ENCODE peak calls at places on chromosomes 16 and 17, in four cellular contexts. C, N, D and Q are unnamed samples. For H3K4me1, the result is how much of the 10 kb centered on the place peaks cover.

GRCh38 chr16:13829712-13830304 is 90.1 kb upstream of the ERCC4 start:
- DNase-seq in D (no peak), N (no peak), C (no peak), Q (no peak)

GRCh38 chr16:22189473-22190168 is 16.5 kb upstream of the EEF2K start:
- DNase-seq in C (no peak), D (no peak), N (peak), Q (peak)

GRCh38 chr16:49183911-49184310 is 97.7 kb downstream of the CBLN1 start:
- DNase-seq in D (peak), N (no peak), C (peak), Q (peak)

GRCh38 chr17:79852748-79853147 is 13.5 kb upstream of the CBX4 start:
- DNase-seq in D (no peak), N (peak), C (no peak), Q (no peak)

GRCh38 chr16:81700071-81700779 is 78.9 kb upstream of the PLCG2 start:
- DNase-seq in C (no peak), D (no peak), N (peak), Q (no peak)

GRCh38 chr17:70558821-70559220 is 389.5 kb downstream of the KCNJ2 start:
- DNase-seq in N (peak), D (no peak), C (peak), Q (no peak)

GRCh38 chr17:45397796-45398195 is 34.9 kb downstream of the ARHGAP27 start:
- DNase-seq in C (no peak), N (no peak), D (no peak), Q (peak)

GRCh38 chr16:27407158-27407557 is 5.2 kb downstream of the IL21R start:
- DNase-seq in C (no peak), D (no peak), N (no peak), Q (no peak)

GRCh38 chr17:27741361-27741861 is 58.9 kb downstream of the NOS2 start:
- DNase-seq in C (no peak), D (no peak), N (peak), Q (peak)

GRCh38 chr17:81867952-81868673 is 3.0 kb downstream of the ARHGDIA start:
- DNase-seq in C (no peak), N (no peak), D (no peak), Q (peak)

GRCh38 chr17:17815436-17816200 is 21.2 kb downstream of the SREBF1 start:
- DNase-seq in D (no peak), C (no peak), N (no peak), Q (no peak)

GRCh38 chr17:81523139-81524062 is 4.8 kb upstream of the FSCN2 start:
- DNase-seq in N (peak), C (peak), D (no peak), Q (peak)

GRCh38 chr17:77894126-77894956 is 64.2 kb upstream of the TNRC6C start:
- DNase-seq in D (no peak), C (no peak), N (no peak), Q (no peak)

GRCh38 chr16:28875134-28876015 is 2.9 kb upstream of the ATP2A1 start:
- DNase-seq in N (no peak), D (no peak), C (no peak), Q (no peak)

GRCh38 chr17:73196500-73196899 is 3.6 kb downstream of the COG1 start:
- DNase-seq in C (peak), D (no peak), N (no peak), Q (peak)

GRCh38 chr17:51907041-51907440 is 251.5 kb downstream of the CA10 start:
- DNase-seq in N (no peak), D (no peak), C (no peak), Q (no peak)

GRCh38 chr17:4948166-4948996 is at the start of gene PFN1:
- DNase-seq in C (peak), D (no peak), N (peak), Q (peak)
- H3K23ac ChIP-seq in C (peak), D (no peak), N (peak), Q (no peak)

DNA sequence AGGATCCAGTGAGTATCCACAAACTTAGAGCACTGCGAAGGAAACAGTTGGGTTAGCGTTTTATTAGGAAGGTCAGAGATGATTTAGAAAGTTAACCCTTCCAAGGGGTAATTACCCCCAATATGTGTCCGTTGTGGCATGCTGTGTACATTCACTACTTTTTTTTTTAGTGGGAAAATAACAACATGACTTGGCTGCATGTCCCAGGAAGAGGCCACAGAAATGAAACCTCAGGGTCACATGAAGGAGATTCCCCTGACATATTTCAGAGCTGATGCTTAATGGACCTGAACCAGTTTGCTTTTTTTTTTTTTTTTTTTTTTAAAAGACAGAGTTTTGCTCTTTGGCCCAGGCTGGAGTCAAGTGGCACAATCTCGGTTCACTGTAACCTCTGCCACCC is 167.5 kb downstream of the PRKCA start:
- DNase-seq in C (no peak), N (no peak), D (no peak), Q (no peak)
- H4K5ac ChIP-seq in C (no peak), N (peak), D (no peak), Q (no peak)

GRCh38 chr17:68379692-68380677 is 77.3 kb downstream of the WIPI1 start:
- DNase-seq in C (no peak), D (no peak), N (no peak), Q (no peak)
- H3K4me1 ChIP-seq in C (under half), D (under half), N (under half), Q (under half)

GRCh38 chr16:85207357-85207921 is 95.2 kb upstream of the CIBAR2 start:
- DNase-seq in C (no peak), D (no peak), N (peak), Q (no peak)

GRCh38 chr16:85209526-85210121 is 97.4 kb upstream of the CIBAR2 start:
- DNase-seq in N (no peak), C (no peak), D (no peak), Q (no peak)

GRCh38 chr16:85208181-85208580 is 95.9 kb upstream of the CIBAR2 start:
- DNase-seq in D (no peak), C (no peak), N (no peak), Q (no peak)

GRCh38 chr16:85210423-85211169 is 98.3 kb upstream of the CIBAR2 start:
- DNase-seq in C (no peak), N (peak), D (no peak), Q (no peak)

GRCh38 chr16:85208643-85209520 is 96.6 kb upstream of the CIBAR2 start:
- DNase-seq in D (no peak), C (no peak), N (no peak), Q (no peak)
- H3K23ac ChIP-seq in D (no peak), C (no peak), N (no peak), Q (no peak)

DNA sequence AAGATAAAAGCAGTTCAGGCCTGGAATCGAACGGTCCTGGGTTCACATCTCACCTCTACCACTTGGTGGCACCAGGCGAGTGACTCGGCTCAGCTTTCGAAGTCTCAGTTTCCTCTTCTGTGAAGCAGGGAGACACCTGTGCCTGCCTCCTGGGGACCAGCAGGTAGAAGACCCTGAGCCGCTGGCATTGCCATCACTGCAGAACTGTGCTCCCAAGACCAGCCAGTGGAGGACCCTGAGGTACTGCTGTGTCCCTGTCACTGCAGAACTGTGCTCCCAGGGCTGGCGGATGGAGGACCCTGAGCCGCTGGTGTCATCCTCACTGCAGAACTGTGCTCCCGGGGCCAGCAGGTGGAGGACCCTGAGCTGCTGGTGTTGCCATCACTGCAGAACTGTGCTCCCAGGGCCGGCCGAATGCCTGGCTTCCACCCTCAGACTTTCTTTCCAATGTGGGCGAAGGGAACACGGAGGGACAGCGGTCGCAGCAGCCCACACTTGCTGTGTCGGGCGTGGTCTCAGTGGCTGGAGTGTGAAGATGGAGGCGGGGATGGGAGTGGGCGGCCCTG is 8.7 kb upstream of the SLC7A5 start:
- DNase-seq in N (no peak), D (no peak), C (no peak), Q (no peak)
- H4K5ac ChIP-seq in N (no peak), D (no peak), C (no peak), Q (no peak)

GRCh38 chr16:56372013-56372634 is 53.2 kb downstream of the AMFR start:
- DNase-seq in N (no peak), D (no peak), C (no peak), Q (no peak)
- H3K4me1 ChIP-seq in N (under half), D (under half), C (under half), Q (under half)